ENCODE peak calls at places on chromosome 20, in nine cellular contexts. Q, A, F, D, B, H, T, V and I are unnamed samples.

GRCh38 chr20:25007491-25008305 is 15.1 kb upstream of the APMAP start:
- DNase-seq in Q (no peak), A (no peak), F (peak), D (peak), B (no peak), H (no peak), T (no peak), V (no peak), I (no peak)

GRCh38 chr20:52749020-52749419 is 223.1 kb upstream of the TSHZ2 start:
- DNase-seq in Q (no peak), A (no peak), F (no peak), D (no peak), B (no peak), H (no peak), T (no peak), V (no peak), I (no peak)

GRCh38 chr20:25629816-25630499 is 6.1 kb upstream of the NANP start:
- DNase-seq in Q (no peak), A (no peak), F (no peak), D (no peak), B (no peak), H (no peak), T (no peak), V (no peak), I (no peak)

GRCh38 chr20:4091332-4092135 is 76.2 kb upstream of the RNF24 start:
- DNase-seq in Q (peak), A (no peak), F (peak), D (peak), B (peak), H (peak), T (peak), V (peak), I (peak)

GRCh38 chr20:22248052-22248667 is 336.2 kb downstream of the FOXA2 start:
- DNase-seq in Q (peak), A (no peak), F (no peak), D (no peak), B (peak), H (peak), T (no peak), V (peak), I (no peak)

GRCh38 chr20:61440548-61441055 is 188.5 kb downstream of the CDH4 start:
- DNase-seq in Q (no peak), A (no peak), F (no peak), D (no peak), B (no peak), H (no peak), T (no peak), V (no peak), I (no peak)

GRCh38 chr20:23344336-23344735 is 6.3 kb upstream of the NXT1 start:
- DNase-seq in Q (no peak), A (no peak), F (no peak), D (no peak), B (no peak), H (no peak), T (no peak), V (no peak), I (no peak)

GRCh38 chr20:10848810-10849370 is 175.1 kb upstream of the JAG1 start:
- DNase-seq in Q (no peak), A (no peak), F (no peak), D (no peak), B (peak), H (peak), T (no peak), V (peak), I (no peak)

GRCh38 chr20:24935140-24935539 is 13.9 kb upstream of the CST7 start:
- DNase-seq in Q (no peak), A (no peak), F (no peak), D (peak), B (no peak), H (no peak), T (no peak), V (no peak), I (no peak)

GRCh38 chr20:7585126-7585679 is 355.1 kb downstream of the HAO1 start:
- DNase-seq in Q (no peak), A (no peak), F (peak), D (no peak), B (no peak), H (no peak), T (no peak), V (no peak), I (no peak)

GRCh38 chr20:2814076-2814475 is 711 bp upstream of the C20orf141 start:
- DNase-seq in Q (no peak), A (no peak), F (no peak), D (peak), B (no peak), H (no peak), T (no peak), V (no peak), I (no peak)

GRCh38 chr20:19598117-19598516 is 159.9 kb upstream of the RIN2 start:
- DNase-seq in Q (no peak), A (no peak), F (no peak), D (no peak), B (no peak), H (no peak), T (no peak), V (no peak), I (no peak)

GRCh38 chr20:3933126-3933684 is 44.0 kb downstream of the PANK2 start:
- DNase-seq in Q (no peak), A (no peak), F (no peak), D (no peak), B (no peak), H (no peak), T (no peak), V (no peak), I (peak)

GRCh38 chr20:37670426-37670825 is 23.4 kb upstream of the CTNNBL1 start:
- DNase-seq in Q (no peak), A (no peak), F (no peak), D (no peak), B (peak), H (peak), T (no peak), V (no peak), I (no peak)

GRCh38 chr20:33419140-33419974 is 18.0 kb upstream of the CDK5RAP1 start:
- DNase-seq in Q (peak), A (no peak), F (no peak), D (no peak), B (peak), H (peak), T (no peak), V (no peak), I (peak)

GRCh38 chr20:12410783-12411182 is 493.1 kb downstream of the BTBD3 start:
- DNase-seq in Q (no peak), A (no peak), F (no peak), D (no peak), B (no peak), H (no peak), T (no peak), V (no peak), I (no peak)

GRCh38 chr20:39961667-39962066 is 727.4 kb downstream of the MAFB start:
- DNase-seq in Q (no peak), A (no peak), F (no peak), D (no peak), B (no peak), H (no peak), T (no peak), V (no peak), I (no peak)

GRCh38 chr20:34829191-34829590 is 3.7 kb upstream of the NCOA6 start:
- DNase-seq in Q (no peak), A (peak), F (no peak), D (no peak), B (no peak), H (no peak), T (no peak), V (peak), I (no peak)

GRCh38 chr20:34824861-34825529 is 456 bp downstream of the NCOA6 start:
- DNase-seq in Q (peak), A (peak), F (peak), D (peak), B (peak), H (peak), T (peak), V (peak), I (peak)

GRCh38 chr20:34820805-34821578 is 4.5 kb downstream of the NCOA6 start:
- DNase-seq in Q (no peak), A (peak), F (no peak), D (no peak), B (no peak), H (no peak), T (no peak), V (no peak), I (no peak)

GRCh38 chr20:34825530-34826362 is at the start of gene NCOA6:
- DNase-seq in Q (peak), A (peak), F (peak), D (peak), B (peak), H (peak), T (peak), V (peak), I (peak)

DNA sequence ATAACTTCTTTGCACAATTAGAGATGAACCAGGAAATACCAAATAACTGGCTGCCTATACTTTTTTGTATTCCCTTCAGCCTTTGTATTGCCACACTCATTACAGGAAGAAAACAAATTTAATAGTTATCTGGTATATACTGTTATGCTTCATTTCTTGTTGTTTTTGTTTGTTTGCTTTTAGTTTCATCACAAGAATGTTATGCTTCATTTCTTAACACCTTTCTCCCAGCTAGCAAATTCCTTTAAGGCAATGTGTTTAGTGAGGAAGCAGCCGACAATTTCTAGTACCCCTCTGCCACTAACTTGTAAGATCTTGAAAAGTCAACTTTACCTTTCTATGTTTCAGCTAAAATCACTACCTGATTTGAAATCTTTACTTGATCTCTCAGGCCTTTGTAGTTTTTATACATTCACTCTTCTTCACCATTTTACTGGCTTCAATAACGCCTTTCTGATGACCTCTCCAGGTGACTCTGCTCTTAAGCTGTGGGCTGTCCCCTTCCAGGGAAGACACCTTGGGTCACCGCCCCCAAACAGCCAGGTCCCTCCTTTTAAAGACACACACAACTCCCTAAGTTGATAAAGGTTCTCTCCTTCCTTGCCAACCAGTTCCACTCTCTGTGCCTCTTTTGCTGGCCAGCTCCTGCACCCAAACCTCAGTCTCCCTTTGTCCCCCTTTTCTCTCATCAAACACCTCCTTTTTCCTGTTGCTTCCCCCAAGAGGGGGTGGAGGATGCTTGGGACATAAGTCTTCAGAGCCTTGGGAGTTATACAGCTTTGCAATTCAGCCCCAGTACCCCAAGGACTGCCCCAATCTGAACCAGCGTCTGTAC is 1.2 kb downstream of the NCOA6 start:
- DNase-seq in Q (peak), A (peak), F (peak), D (peak), B (peak), H (peak), T (peak), V (peak), I (peak)
- TF ChIP-seq POLR2A in Q (peak), A (no peak), F (peak), D (peak), B (peak), H (no peak), T (no peak), V (peak), I (peak)

GRCh38 chr20:62814060-62814708 is 2.7 kb upstream of the COL9A3 start:
- DNase-seq in Q (no peak), A (no peak), F (no peak), D (no peak), B (no peak), H (no peak), T (no peak), V (no peak), I (no peak)

GRCh38 chr20:62812181-62812906 is 4.5 kb upstream of the COL9A3 start:
- DNase-seq in Q (no peak), A (no peak), F (no peak), D (no peak), B (no peak), H (no peak), T (no peak), V (no peak), I (no peak)

GRCh38 chr20:62814709-62815065 is 2.2 kb upstream of the COL9A3 start:
- DNase-seq in Q (no peak), A (no peak), F (no peak), D (no peak), B (no peak), H (no peak), T (no peak), V (no peak), I (no peak)

GRCh38 chr20:62812907-62813200 is 4.0 kb upstream of the COL9A3 start:
- DNase-seq in Q (no peak), A (no peak), F (no peak), D (no peak), B (no peak), H (no peak), T (no peak), V (no peak), I (no peak)

GRCh38 chr20:62813588-62813987 is 3.3 kb upstream of the COL9A3 start:
- DNase-seq in Q (no peak), A (no peak), F (no peak), D (no peak), B (no peak), H (no peak), T (no peak), V (no peak), I (no peak)
- TF ChIP-seq POLR2A in Q (no peak), A (no peak), F (no peak), D (no peak), B (no peak), H (no peak), T (no peak), V (no peak), I (no peak)

DNA sequence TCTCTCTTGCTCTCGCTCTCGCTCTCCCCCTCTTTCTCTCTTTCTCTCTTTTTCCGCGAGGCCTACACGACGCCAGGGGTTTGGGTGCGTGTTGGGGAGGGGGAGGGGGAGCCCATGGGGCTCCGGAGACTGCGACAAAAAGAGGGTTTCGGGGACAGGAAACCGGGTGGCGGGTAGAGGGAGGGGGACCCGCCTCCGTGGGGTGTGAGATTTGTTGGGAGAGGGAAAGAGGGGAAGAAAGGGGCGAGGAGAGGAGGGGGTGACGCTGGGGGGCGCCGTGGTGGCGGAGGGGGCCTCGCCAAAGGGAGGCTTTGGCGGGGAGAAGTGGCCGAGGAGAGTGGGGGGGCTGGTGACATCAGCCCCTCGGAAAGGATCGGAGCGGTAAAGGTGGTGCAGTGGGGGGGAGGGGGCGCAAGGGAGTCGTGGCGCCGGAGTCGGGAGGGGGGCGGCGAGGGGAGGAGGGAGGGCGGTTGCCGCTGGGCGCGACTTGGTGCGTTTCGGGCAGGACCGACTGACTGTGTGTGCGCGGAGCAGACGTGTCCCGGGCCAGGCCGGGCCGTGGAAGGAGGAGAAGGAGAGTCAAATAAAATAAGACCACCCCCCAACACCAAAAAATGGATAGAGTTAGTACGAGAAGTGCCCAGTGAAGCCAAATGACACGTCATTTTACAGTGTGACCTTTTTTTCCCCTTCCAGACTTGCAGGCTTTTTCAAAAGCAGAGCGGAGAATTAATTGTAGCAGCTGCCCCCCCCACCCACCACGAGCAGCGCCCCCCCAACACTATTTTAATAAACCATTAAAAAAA is 39.8 kb downstream of the GNAS start:
- DNase-seq in Q (peak), A (no peak), F (peak), D (peak), B (peak), H (peak), T (peak), V (peak), I (peak)
- TF ChIP-seq POLR2A in Q (peak), A (no peak), F (no peak), D (no peak), B (peak), H (no peak), T (no peak), V (peak), I (peak)

DNA sequence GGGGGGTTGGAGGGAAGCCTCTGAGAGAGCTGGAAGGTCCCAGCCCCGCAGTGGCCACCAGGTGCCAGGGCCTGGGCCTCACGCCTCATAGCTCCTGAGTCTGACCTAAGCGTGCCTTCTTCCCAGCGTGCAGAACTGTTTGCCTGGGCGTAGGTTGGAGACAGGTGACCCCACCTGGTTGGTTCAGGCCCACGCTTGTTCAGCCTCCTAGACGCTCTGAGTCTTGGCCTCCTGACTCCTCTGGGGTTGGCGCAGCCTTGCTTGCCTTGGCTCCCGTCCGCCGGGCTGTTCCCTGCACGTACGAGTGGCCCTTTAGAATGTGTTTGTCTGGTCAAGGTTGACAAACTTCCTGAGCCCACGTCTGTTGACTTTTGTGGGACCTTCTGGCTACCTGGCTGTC is 70.8 kb downstream of the EYA2 start:
- DNase-seq in Q (no peak), A (no peak), F (peak), D (peak), B (no peak), H (no peak), T (no peak), V (no peak), I (no peak)
- TF ChIP-seq POLR2A in Q (no peak), A (no peak), F (no peak), D (no peak), B (no peak), H (no peak), T (no peak), V (no peak), I (no peak)

GRCh38 chr20:62900052-62900691 is 26.1 kb downstream of the DIDO1 start:
- DNase-seq in Q (peak), A (no peak), F (peak), D (peak), B (peak), H (peak), T (peak), V (peak), I (peak)
- TF ChIP-seq POLR2A in Q (peak), A (no peak), F (no peak), D (no peak), B (no peak), H (no peak), T (peak), V (no peak), I (no peak)

GRCh38 chr20:35454881-35455609 is at the start of gene CEP250:
- DNase-seq in Q (peak), A (peak), F (peak), D (peak), B (peak), H (peak), T (peak), V (peak), I (peak)
- TF ChIP-seq POLR2A in Q (peak), A (no peak), F (no peak), D (no peak), B (no peak), H (no peak), T (no peak), V (peak), I (peak)

DNA sequence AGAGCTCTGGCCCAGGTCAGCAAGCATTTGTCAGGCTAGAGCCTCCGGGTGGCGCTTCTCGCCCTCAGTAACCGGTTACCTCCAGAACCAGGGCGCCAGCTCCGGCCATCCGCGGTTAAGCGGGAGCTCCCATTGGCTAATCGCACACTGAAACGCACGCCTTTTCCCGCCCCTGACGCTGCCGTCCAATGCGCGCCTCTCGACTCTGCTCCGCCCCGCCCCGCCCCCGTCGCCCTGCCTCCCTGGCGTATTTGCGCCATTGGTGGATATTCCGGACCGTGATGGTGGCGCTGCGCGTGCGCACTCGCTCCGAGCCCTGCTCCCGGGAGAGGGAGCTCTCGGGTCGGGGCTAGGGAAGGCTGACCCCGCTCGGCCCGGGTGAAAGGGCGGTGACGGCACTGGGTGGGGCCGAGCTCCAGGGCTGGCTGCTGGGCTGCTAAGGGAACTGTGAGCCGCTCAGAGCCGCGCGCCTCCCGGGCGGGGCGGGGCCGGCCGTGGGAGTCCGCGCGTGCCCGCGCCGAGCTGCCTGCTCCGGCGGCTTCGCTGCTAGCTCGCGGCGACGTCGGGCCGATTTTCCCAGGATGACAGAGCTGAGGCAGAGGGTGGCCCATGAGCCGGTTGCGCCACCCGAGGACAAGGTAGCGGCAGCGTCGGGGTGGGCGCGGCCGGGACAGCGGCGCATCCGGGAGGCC is at the start of gene CDS2:
- DNase-seq in Q (peak), A (peak), F (peak), D (peak), B (peak), H (peak), T (peak), V (peak), I (peak)
- TF ChIP-seq POLR2A in Q (no peak), A (peak), F (peak), D (peak), B (peak), H (peak), T (peak), V (peak), I (peak)

GRCh38 chr20:43465625-43465943 is 7.9 kb downstream of the SRSF6 start:
- DNase-seq in Q (no peak), A (no peak), F (no peak), D (no peak), B (no peak), H (no peak), T (no peak), V (no peak), I (no peak)
- TF ChIP-seq POLR2A in Q (no peak), A (no peak), F (no peak), D (no peak), B (no peak), H (no peak), T (no peak), V (no peak), I (no peak)

DNA sequence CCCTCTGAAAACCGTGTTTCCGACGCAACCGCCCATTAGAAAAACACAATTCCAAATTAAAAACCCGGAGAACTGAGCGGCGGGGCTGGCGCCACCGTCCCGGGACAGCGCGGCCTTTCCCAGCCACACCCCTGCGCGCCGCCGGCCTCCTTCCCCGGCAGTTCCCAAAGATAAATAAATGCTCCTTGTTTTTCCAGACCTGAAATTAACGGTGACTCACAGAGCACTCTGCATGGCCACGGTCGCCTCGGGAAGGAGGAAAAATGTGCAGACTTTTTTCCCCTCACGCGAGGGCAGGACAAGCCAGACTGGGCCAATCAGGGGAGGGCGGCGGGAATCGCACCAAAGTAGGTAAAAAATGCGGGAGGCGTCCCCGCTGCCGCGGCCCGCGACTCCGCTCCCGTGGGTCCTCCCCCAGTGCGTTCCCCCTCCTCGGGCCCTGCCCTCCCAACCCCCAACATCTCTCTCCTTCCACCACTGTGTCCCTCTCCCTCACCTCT is 853 bp upstream of the DSTN start:
- DNase-seq in Q (peak), A (peak), F (peak), D (peak), B (peak), H (peak), T (peak), V (peak), I (peak)
- TF ChIP-seq POLR2A in Q (no peak), A (peak), F (peak), D (peak), B (peak), H (no peak), T (no peak), V (peak), I (no peak)